ENCODE peak calls at places on chromosomes 2 and 18, in nine cellular contexts. N is WTC11, G is head of caudate nucleus, W is hepatic stellate cell, J is frontal cortex, O is mesendoderm, S is NCI-H1436, C is kidney epithelial cell, T is esophagus squamous epithelium. Z is an unnamed sample.

GRCh38 chr2:205500951-205501350 is 181.3 kb upstream of the NRP2 start:
- DNase-seq in J (no peak), C (no peak), W (no peak), N (no peak), S (no peak), T (no peak), O (no peak), G (no peak), Z (no peak)

GRCh38 chr2:26532301-26533250 is 54.7 kb upstream of the OTOF start:
- DNase-seq in J (no peak), S (no peak), W (no peak), T (no peak), G (no peak), O (no peak), N (no peak), C (no peak), Z (no peak)

GRCh38 chr2:21650566-21650965 is 526.8 kb downstream of the TDRD15 start:
- DNase-seq in J (no peak), O (peak), S (no peak), G (no peak), T (no peak), C (no peak), N (no peak), W (peak), Z (no peak)

GRCh38 chr2:187143537-187143936 is 294.6 kb upstream of the ZSWIM2 start:
- DNase-seq in C (no peak), T (no peak), S (no peak), O (no peak), G (no peak), J (no peak), N (no peak), W (no peak), Z (no peak)

GRCh38 chr2:232883116-232883721 is 13.2 kb downstream of the SNORC start:
- DNase-seq in T (no peak), W (no peak), G (peak), J (no peak), S (no peak), O (no peak), N (no peak), C (no peak), Z (no peak)

GRCh38 chr18:6401687-6402086 is 13.0 kb downstream of the L3MBTL4 start:
- DNase-seq in O (peak), N (peak), S (no peak), G (peak), T (no peak), C (no peak), J (no peak), W (no peak), Z (no peak)

GRCh38 chr2:133642831-133643230 is 74.6 kb upstream of the NCKAP5 start:
- DNase-seq in J (no peak), S (no peak), N (no peak), O (no peak), C (no peak), W (peak), T (no peak), G (no peak), Z (peak)

GRCh38 chr18:56522826-56523225 is 115.6 kb downstream of the TXNL1 start:
- DNase-seq in W (peak), T (no peak), S (no peak), J (no peak), O (no peak), G (no peak), C (no peak), N (no peak), Z (no peak)

GRCh38 chr2:9914384-9915065 is 37.0 kb upstream of the GRHL1 start:
- DNase-seq in C (peak), W (no peak), N (no peak), G (no peak), O (peak), J (no peak), S (no peak), T (no peak), Z (no peak)

GRCh38 chr2:205975082-205975949 is 110.7 kb downstream of the INO80D start:
- DNase-seq in S (no peak), W (no peak), N (no peak), T (no peak), G (no peak), J (no peak), C (peak), O (no peak), Z (peak)

GRCh38 chr2:175251425-175252041 is 70.0 kb upstream of the ATP5MC3 start:
- DNase-seq in T (no peak), N (no peak), J (no peak), O (peak), G (peak), S (peak), W (peak), C (no peak), Z (peak)

GRCh38 chr2:96538487-96539214 is 2.1 kb downstream of the ARID5A start:
- DNase-seq in G (peak), N (peak), S (no peak), O (peak), C (no peak), T (peak), W (no peak), J (peak), Z (peak)

GRCh38 chr2:69013837-69014796 is 1.1 kb downstream of the ANTXR1 start:
- DNase-seq in W (peak), S (no peak), G (no peak), T (no peak), J (no peak), N (no peak), C (no peak), O (peak), Z (no peak)

GRCh38 chr18:44411971-44412370 is 268.7 kb upstream of the SETBP1 start:
- DNase-seq in C (no peak), G (no peak), J (no peak), W (no peak), S (no peak), N (no peak), T (no peak), O (no peak), Z (no peak)

GRCh38 chr2:181552808-181553207 is 95.6 kb downstream of the ITGA4 start:
- DNase-seq in N (no peak), C (peak), J (no peak), S (no peak), G (no peak), T (no peak), O (peak), W (no peak), Z (no peak)

GRCh38 chr2:15822151-15823044 is 118.0 kb upstream of the MYCN start:
- DNase-seq in S (no peak), J (no peak), G (no peak), C (no peak), T (no peak), O (no peak), W (no peak), N (no peak), Z (no peak)

GRCh38 chr2:238848941-238849853 is 1.3 kb downstream of the TWIST2 start:
- DNase-seq in N (peak), O (peak), G (no peak), C (no peak), W (peak), T (no peak), S (no peak), J (no peak), Z (no peak)

GRCh38 chr2:218394298-218395089 is 5.2 kb upstream of the CTDSP1 start:
- DNase-seq in J (no peak), N (no peak), O (no peak), W (no peak), T (no peak), C (no peak), S (no peak), G (no peak), Z (no peak)